ENCODE peak calls at places on chromosomes 6 and 20, in four cellular contexts. H is occipital lobe, X is IMR-90, W is M059J. O is an unnamed sample.

GRCh38 chr20:10861619-10862018 is 187.8 kb upstream of the JAG1 start:
- DNase-seq in H (no peak), X (no peak), W (peak), O (no peak)

GRCh38 chr6:129195666-129196065 is 312.7 kb downstream of the LAMA2 start:
- DNase-seq in H (no peak), X (no peak), W (no peak), O (no peak)

GRCh38 chr6:101015541-101015940 is 134.4 kb upstream of the ASCC3 start:
- DNase-seq in H (no peak), X (no peak), W (no peak), O (no peak)

GRCh38 chr6:158508450-158508849 is 51.4 kb upstream of the TMEM181 start:
- DNase-seq in H (no peak), X (no peak), W (no peak), O (no peak)

GRCh38 chr20:59123011-59123676 is 40.5 kb upstream of the ZNF831 start:
- DNase-seq in H (no peak), X (no peak), W (no peak), O (no peak)

GRCh38 chr6:41707565-41708200 is 27.7 kb downstream of the TFEB start:
- DNase-seq in H (no peak), X (no peak), W (no peak), O (no peak)

GRCh38 chr20:52311209-52311794 is 119.7 kb upstream of the ZFP64 start:
- DNase-seq in H (no peak), X (no peak), W (no peak), O (peak)

GRCh38 chr20:38369387-38369786 is 23.1 kb downstream of the LBP start:
- DNase-seq in H (no peak), X (no peak), W (peak), O (no peak)

GRCh38 chr6:163387317-163387716 is 27.2 kb upstream of the QKI start:
- DNase-seq in H (no peak), X (peak), W (no peak), O (no peak)

GRCh38 chr6:4059115-4059777 is 19.7 kb downstream of the FAM217A start:
- DNase-seq in H (no peak), X (peak), W (peak), O (no peak)

GRCh38 chr6:12804967-12805645 is 88.5 kb downstream of the PHACTR1 start:
- DNase-seq in H (peak), X (no peak), W (peak), O (no peak)

GRCh38 chr6:156425374-156425773 is 351.8 kb upstream of the ARID1B start:
- DNase-seq in H (no peak), X (peak), W (peak), O (no peak)

GRCh38 chr20:44154521-44155001 is 32.4 kb downstream of the JPH2 start:
- DNase-seq in H (no peak), X (no peak), W (peak), O (no peak)

GRCh38 chr20:3843490-3843889 is 3.1 kb upstream of the MAVS start:
- DNase-seq in H (no peak), X (peak), W (peak), O (no peak)

GRCh38 chr6:117976030-117976651 is 69.1 kb downstream of the SLC35F1 start:
- DNase-seq in H (no peak), X (peak), W (peak), O (peak)

GRCh38 chr6:106486236-106486635 is 125.7 kb downstream of the CRYBG1 start:
- DNase-seq in H (no peak), X (no peak), W (peak), O (no peak)

GRCh38 chr6:78746457-78746856 is 120.9 kb upstream of the IRAK1BP1 start:
- DNase-seq in H (no peak), X (peak), W (peak), O (no peak)

GRCh38 chr6:128899651-128900050 is 16.7 kb downstream of the LAMA2 start:
- DNase-seq in H (no peak), X (peak), W (peak), O (no peak)

GRCh38 chr6:7197752-7198151 is 90.0 kb downstream of the RREB1 start:
- DNase-seq in H (no peak), X (no peak), W (no peak), O (no peak)

GRCh38 chr20:48723308-48724264 is 104.2 kb downstream of the PREX1 start:
- DNase-seq in H (no peak), X (no peak), W (no peak), O (peak)

GRCh38 chr20:24027229-24027628 is 38.6 kb upstream of the GGTLC1 start:
- DNase-seq in H (no peak), X (no peak), W (peak), O (no peak)

O was measured in head of caudate nucleus.